ENCODE peak calls at places on chromosome 20, in ten cellular contexts. G, V, D, Z, S, H, X, C, N and M are unnamed samples.

GRCh38 chr20:63507083-63507743 is 8.3 kb upstream of the EEF1A2 start:
- DNase-seq in D (no peak), N (no peak), Z (no peak), H (no peak), X (no peak), G (no peak), V (no peak), S (no peak), C (no peak), M (no peak)

GRCh38 chr20:17614812-17615644 is 45.2 kb downstream of the DSTN start:
- DNase-seq in Z (no peak), S (no peak), D (no peak), G (peak; percentile 55), X (no peak), H (peak; percentile 80), V (no peak), C (no peak), N (peak; percentile 46), M (no peak)

GRCh38 chr20:32652739-32653526 is 20.8 kb downstream of the C20orf203 start:
- DNase-seq in C (peak; percentile 85), S (peak; percentile 78), V (peak; percentile 84), N (peak; percentile 85), X (peak; percentile 87), D (peak; percentile 76), Z (peak; percentile 88), H (peak; percentile 81), G (peak; percentile 87), M (peak; percentile 89)

GRCh38 chr20:11660673-11661072 is 257.0 kb upstream of the BTBD3 start:
- DNase-seq in H (no peak), C (no peak), D (no peak), Z (no peak), S (no peak), G (no peak), V (no peak), N (no peak), X (no peak), M (no peak)

GRCh38 chr20:17844133-17844429 is 124.5 kb downstream of the SNX5 start:
- DNase-seq in Z (no peak), N (no peak), H (no peak), V (no peak), S (no peak), D (no peak), X (no peak), C (no peak), G (no peak), M (no peak)

GRCh38 chr20:38961530-38962043 is 557 bp upstream of the DHX35 start:
- DNase-seq in D (no peak), C (no peak), Z (no peak), H (no peak), X (no peak), V (no peak), N (no peak), G (no peak), S (no peak), M (no peak)

GRCh38 chr20:15069355-15069754 is 731.9 kb upstream of the FLRT3 start:
- DNase-seq in H (no peak), X (peak; percentile 39), D (no peak), G (no peak), S (no peak), Z (no peak), N (no peak), C (no peak), V (no peak), M (no peak)

GRCh38 chr20:25296094-25297093 is 48.5 kb downstream of the PYGB start:
- DNase-seq in Z (no peak), X (no peak), H (no peak), C (no peak), V (no peak), D (peak; percentile 49), N (no peak), G (no peak), S (no peak), M (peak; percentile 13)

GRCh38 chr20:51918561-51918960 is 116.2 kb upstream of the SALL4 start:
- DNase-seq in G (no peak), Z (no peak), S (peak; percentile 58), C (no peak), H (no peak), N (no peak), D (no peak), V (no peak), X (no peak), M (no peak)

GRCh38 chr20:22312744-22313346 is 271.5 kb downstream of the FOXA2 start:
- DNase-seq in N (no peak), Z (peak; percentile 35), V (no peak), G (no peak), X (no peak), D (peak; percentile 40), C (peak; percentile 56), S (peak; percentile 15), H (no peak), M (peak; percentile 61)

GRCh38 chr20:40279390-40279789 is 409.6 kb downstream of the MAFB start:
- DNase-seq in V (no peak), X (no peak), Z (peak; percentile 90), D (peak; percentile 88), H (peak; percentile 72), N (no peak), G (no peak), S (peak; percentile 59), C (peak; percentile 71), M (no peak)

GRCh38 chr20:59652381-59652780 is 48.0 kb downstream of the PHACTR3 start:
- DNase-seq in D (no peak), N (no peak), H (no peak), X (no peak), S (no peak), G (no peak), C (no peak), Z (no peak), V (no peak), M (no peak)

GRCh38 chr20:59657459-59658046 is 53.2 kb downstream of the PHACTR3 start:
- DNase-seq in S (no peak), C (no peak), H (no peak), G (no peak), V (no peak), D (peak; percentile 0), Z (no peak), X (no peak), N (no peak), M (no peak)

GRCh38 chr20:59661621-59662020 is 57.3 kb downstream of the PHACTR3 start:
- DNase-seq in D (no peak), X (no peak), Z (no peak), S (no peak), C (no peak), N (no peak), V (no peak), H (no peak), G (no peak), M (no peak)

GRCh38 chr20:59661141-59661540 is 56.8 kb downstream of the PHACTR3 start:
- DNase-seq in N (no peak), S (no peak), D (no peak), C (no peak), X (no peak), V (no peak), G (no peak), Z (no peak), H (no peak), M (no peak)

DNA sequence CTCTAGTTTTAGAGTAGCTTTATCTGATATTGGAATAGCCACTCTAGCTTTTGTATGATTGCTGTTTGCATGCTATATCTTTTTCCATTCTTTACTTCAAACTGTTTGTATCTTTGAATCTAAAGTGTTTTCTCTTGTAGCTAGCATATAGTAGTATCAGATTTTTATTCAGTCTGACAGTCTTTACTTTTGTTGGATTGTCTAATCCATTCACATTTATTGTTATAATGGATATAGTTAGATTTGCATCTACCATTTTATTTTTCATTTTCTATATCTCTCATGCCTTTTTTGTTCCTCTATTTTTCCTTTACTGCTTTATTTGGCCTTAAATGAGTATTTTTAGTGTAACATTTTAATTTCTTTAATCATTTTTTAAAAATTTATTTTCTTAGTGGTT is 52.1 kb downstream of the PHACTR3 start:
- DNase-seq in Z (no peak), G (no peak), V (no peak), H (no peak), X (no peak), C (no peak), N (no peak), S (no peak), D (no peak), M (no peak)
- H3K9me3 ChIP-seq in Z (no peaks in the 10 kb centered on the region), G (peaks cover 14% of the 10 kb centered on the region), V (peaks cover 6% of the 10 kb centered on the region), H (peaks cover 22% of the 10 kb centered on the region), X (peaks cover 14% of the 10 kb centered on the region), C (peaks cover 15% of the 10 kb centered on the region), N (no peaks in the 10 kb centered on the region), S (peaks cover 11% of the 10 kb centered on the region), D (no peaks in the 10 kb centered on the region), M (no peaks in the 10 kb centered on the region)

GRCh38 chr20:61251529-61252393 is at the start of gene CDH4:
- DNase-seq in D (peak; percentile 19), C (no peak), S (no peak), V (no peak), N (no peak), X (peak; percentile 45), G (peak; percentile 33), H (no peak), Z (no peak), M (peak; percentile 63)
- H3K27ac ChIP-seq in D (peak within 1 kb of the TSS; percentile 44), C (no peak within 1 kb of the TSS), S (no peak within 1 kb of the TSS), V (no peak within 1 kb of the TSS), N (no peak within 1 kb of the TSS), X (no peak within 1 kb of the TSS), G (no peak within 1 kb of the TSS), H (no peak within 1 kb of the TSS), Z (no peak within 1 kb of the TSS), M (no peak within 1 kb of the TSS)

GRCh38 chr20:55880361-55880760 is 125.0 kb downstream of the CBLN4 start:
- DNase-seq in S (no peak), X (no peak), Z (no peak), V (no peak), C (no peak), D (no peak), H (no peak), N (no peak), G (no peak), M (no peak)
- H3K9me3 ChIP-seq in S (peaks cover 2% of the 10 kb centered on the region), X (peaks cover 52% of the 10 kb centered on the region), Z (peaks cover 6% of the 10 kb centered on the region), V (no peaks in the 10 kb centered on the region), C (no peaks in the 10 kb centered on the region), D (no peaks in the 10 kb centered on the region), H (no peaks in the 10 kb centered on the region), N (no peaks in the 10 kb centered on the region), G (no peaks in the 10 kb centered on the region), M (peaks cover 3% of the 10 kb centered on the region)

GRCh38 chr20:10309326-10309725 is 90.7 kb downstream of the SNAP25 start:
- DNase-seq in H (no peak), V (no peak), C (no peak), S (no peak), Z (peak; percentile 74), D (peak; percentile 98), G (no peak), X (no peak), N (no peak), M (no peak)

GRCh38 chr20:10306440-10307358 is 88.1 kb downstream of the SNAP25 start:
- DNase-seq in Z (peak; percentile 84), G (no peak), X (no peak), N (no peak), H (no peak), V (no peak), S (peak; percentile 11), C (no peak), D (peak; percentile 89), M (peak; percentile 92)

GRCh38 chr20:10307359-10307735 is 88.7 kb downstream of the SNAP25 start:
- DNase-seq in C (no peak), Z (peak; percentile 73), N (no peak), X (no peak), D (no peak), H (no peak), V (no peak), G (no peak), S (no peak), M (no peak)

GRCh38 chr20:10312111-10312510 is 93.5 kb downstream of the SNAP25 start:
- DNase-seq in Z (no peak), V (no peak), C (no peak), X (no peak), S (no peak), D (peak; percentile 64), H (no peak), G (no peak), N (no peak), M (no peak)

GRCh38 chr20:10308652-10309051 is 90.0 kb downstream of the SNAP25 start:
- DNase-seq in Z (no peak), D (no peak), C (no peak), V (no peak), G (no peak), N (no peak), S (no peak), X (no peak), H (no peak), M (no peak)
- H3K27ac ChIP-seq in Z (peak overlapping the region; percentile 56), D (peak overlapping the region; percentile 76), C (no peak overlapping the region), V (no peak overlapping the region), G (no peak overlapping the region), N (no peak overlapping the region), S (no peak overlapping the region), X (no peak overlapping the region), H (no peak overlapping the region), M (no peak overlapping the region)